ENCODE peak calls at places on chromosomes 1 and 21, in five cellular contexts. One of them, this sample, is unnamed.

GRCh38 chr1:51750218-51750617 is 128.3 kb downstream of the NRDC start:
- DNase-seq in OCI-LY7: no peak
- DNase-seq in pancreas: no peak
- DNase-seq in uterus: no peak
- DNase-seq in tibial artery: no peak
- DNase-seq in this sample: no peak

GRCh38 chr1:91596474-91596873 is 95.8 kb downstream of the CDC7 start:
- DNase-seq in OCI-LY7: no peak
- DNase-seq in pancreas: no peak
- DNase-seq in tibial artery: no peak
- DNase-seq in uterus: no peak
- DNase-seq in this sample: no peak

GRCh38 chr1:17363771-17364170 is 8.2 kb upstream of the PADI6 start:
- DNase-seq in pancreas: no peak
- DNase-seq in tibial artery: no peak
- DNase-seq in OCI-LY7: no peak
- DNase-seq in uterus: no peak
- DNase-seq in this sample: no peak

GRCh38 chr1:67723620-67724019 is 38.6 kb downstream of the GADD45A start:
- DNase-seq in uterus: no peak
- DNase-seq in OCI-LY7: no peak
- DNase-seq in pancreas: no peak
- DNase-seq in tibial artery: no peak
- DNase-seq in this sample: no peak

GRCh38 chr1:43522431-43522775 is 8.3 kb upstream of the PTPRF start:
- DNase-seq in OCI-LY7: no peak
- DNase-seq in uterus: no peak
- DNase-seq in pancreas: no peak
- DNase-seq in tibial artery: no peak
- DNase-seq in this sample: no peak

GRCh38 chr1:222592171-222592570 is 2.4 kb upstream of the TAF1A start:
- DNase-seq in OCI-LY7: no peak
- DNase-seq in uterus: no peak
- DNase-seq in pancreas: no peak
- DNase-seq in tibial artery: no peak
- DNase-seq in this sample: no peak

GRCh38 chr1:150106331-150106730 is 38.8 kb downstream of the VPS45 start:
- DNase-seq in uterus: no peak
- DNase-seq in tibial artery: no peak
- DNase-seq in pancreas: no peak
- DNase-seq in OCI-LY7: no peak
- DNase-seq in this sample: peak; percentile 66

GRCh38 chr1:227192163-227192562 is 126.1 kb downstream of the CDC42BPA start:
- DNase-seq in pancreas: peak; percentile 42
- DNase-seq in tibial artery: peak; percentile 33
- DNase-seq in uterus: peak; percentile 25
- DNase-seq in OCI-LY7: no peak
- DNase-seq in this sample: no peak

GRCh38 chr21:28445081-28445830 is 547.4 kb downstream of the LTN1 start:
- DNase-seq in tibial artery: no peak
- DNase-seq in OCI-LY7: no peak
- DNase-seq in uterus: no peak
- DNase-seq in pancreas: no peak
- DNase-seq in this sample: no peak

GRCh38 chr1:26094076-26094669 is 17.5 kb upstream of the PDIK1L start:
- DNase-seq in pancreas: peak; percentile 80
- DNase-seq in uterus: no peak
- DNase-seq in tibial artery: no peak
- DNase-seq in OCI-LY7: no peak
- DNase-seq in this sample: no peak

GRCh38 chr1:175481126-175482071 is 262.0 kb downstream of the TNR start:
- DNase-seq in tibial artery: no peak
- DNase-seq in OCI-LY7: peak; percentile 43
- DNase-seq in uterus: no peak
- DNase-seq in pancreas: no peak
- DNase-seq in this sample: no peak

GRCh38 chr21:25964926-25965325 is 205.6 kb downstream of the APP start:
- DNase-seq in OCI-LY7: no peak
- DNase-seq in uterus: no peak
- DNase-seq in tibial artery: no peak
- DNase-seq in pancreas: no peak
- DNase-seq in this sample: no peak

GRCh38 chr1:69568435-69569280 is 936 bp downstream of the LRRC7 start:
- DNase-seq in tibial artery: no peak
- DNase-seq in pancreas: no peak
- DNase-seq in uterus: no peak
- DNase-seq in OCI-LY7: no peak
- DNase-seq in this sample: no peak

GRCh38 chr21:16124397-16125130 is 394.8 kb downstream of the USP25 start:
- DNase-seq in uterus: no peak
- DNase-seq in pancreas: no peak
- DNase-seq in OCI-LY7: no peak
- DNase-seq in tibial artery: no peak
- DNase-seq in this sample: no peak

GRCh38 chr1:98388431-98388830 is 273.1 kb upstream of the SNX7 start:
- DNase-seq in pancreas: no peak
- DNase-seq in OCI-LY7: no peak
- DNase-seq in tibial artery: peak; percentile 24
- DNase-seq in uterus: no peak
- DNase-seq in this sample: no peak

GRCh38 chr1:241465673-241466072 is 53.9 kb downstream of the FH start:
- DNase-seq in uterus: no peak
- DNase-seq in pancreas: no peak
- DNase-seq in OCI-LY7: no peak
- DNase-seq in tibial artery: no peak
- DNase-seq in this sample: no peak

GRCh38 chr1:147851149-147851548 is 51.4 kb upstream of the GJA8 start:
- DNase-seq in tibial artery: no peak
- DNase-seq in OCI-LY7: no peak
- DNase-seq in uterus: no peak
- DNase-seq in pancreas: no peak
- DNase-seq in this sample: no peak

GRCh38 chr1:69846267-69846666 is 278.5 kb downstream of the LRRC7 start:
- DNase-seq in uterus: no peak
- DNase-seq in tibial artery: no peak
- DNase-seq in OCI-LY7: no peak
- DNase-seq in pancreas: no peak
- DNase-seq in this sample: no peak

GRCh38 chr1:31016868-31017267 is 48.6 kb downstream of the PUM1 start:
- DNase-seq in tibial artery: no peak
- DNase-seq in uterus: no peak
- DNase-seq in pancreas: no peak
- DNase-seq in OCI-LY7: no peak
- DNase-seq in this sample: no peak

GRCh38 chr1:221239911-221240310 is 360.7 kb downstream of the HLX start:
- DNase-seq in OCI-LY7: no peak
- DNase-seq in tibial artery: no peak
- DNase-seq in uterus: no peak
- DNase-seq in pancreas: no peak
- DNase-seq in this sample: no peak

GRCh38 chr21:40685121-40685630 is 161.8 kb downstream of the DSCAM start:
- DNase-seq in pancreas: no peak
- DNase-seq in uterus: no peak
- DNase-seq in tibial artery: no peak
- DNase-seq in OCI-LY7: no peak
- DNase-seq in this sample: no peak

GRCh38 chr1:55329091-55329490 is 113.9 kb upstream of the USP24 start:
- DNase-seq in OCI-LY7: no peak
- DNase-seq in pancreas: no peak
- DNase-seq in tibial artery: no peak
- DNase-seq in uterus: peak; percentile 37
- DNase-seq in this sample: no peak
- H3K4me3 ChIP-seq in OCI-LY7: no peak overlapping the region
- H3K4me3 ChIP-seq in pancreas: no peak overlapping the region
- H3K4me3 ChIP-seq in tibial artery: no peak overlapping the region
- H3K4me3 ChIP-seq in uterus: no peak overlapping the region
- H3K4me3 ChIP-seq in this sample: no peak overlapping the region

GRCh38 chr1:156709031-156709430 is 3.6 kb upstream of the CRABP2 start:
- DNase-seq in uterus: no peak
- DNase-seq in OCI-LY7: no peak
- DNase-seq in pancreas: no peak
- DNase-seq in tibial artery: no peak
- DNase-seq in this sample: no peak

GRCh38 chr1:156712626-156713025 is 7.2 kb upstream of the CRABP2 start:
- DNase-seq in OCI-LY7: no peak
- DNase-seq in tibial artery: no peak
- DNase-seq in pancreas: no peak
- DNase-seq in uterus: no peak
- DNase-seq in this sample: no peak

GRCh38 chr1:156709743-156710489 is 4.5 kb upstream of the CRABP2 start:
- DNase-seq in tibial artery: peak; percentile 79
- DNase-seq in OCI-LY7: no peak
- DNase-seq in pancreas: peak; percentile 61
- DNase-seq in uterus: peak; percentile 57
- DNase-seq in this sample: no peak

GRCh38 chr1:156708245-156708661 is 2.9 kb upstream of the CRABP2 start:
- DNase-seq in tibial artery: no peak
- DNase-seq in pancreas: no peak
- DNase-seq in uterus: no peak
- DNase-seq in OCI-LY7: no peak
- DNase-seq in this sample: no peak

DNA sequence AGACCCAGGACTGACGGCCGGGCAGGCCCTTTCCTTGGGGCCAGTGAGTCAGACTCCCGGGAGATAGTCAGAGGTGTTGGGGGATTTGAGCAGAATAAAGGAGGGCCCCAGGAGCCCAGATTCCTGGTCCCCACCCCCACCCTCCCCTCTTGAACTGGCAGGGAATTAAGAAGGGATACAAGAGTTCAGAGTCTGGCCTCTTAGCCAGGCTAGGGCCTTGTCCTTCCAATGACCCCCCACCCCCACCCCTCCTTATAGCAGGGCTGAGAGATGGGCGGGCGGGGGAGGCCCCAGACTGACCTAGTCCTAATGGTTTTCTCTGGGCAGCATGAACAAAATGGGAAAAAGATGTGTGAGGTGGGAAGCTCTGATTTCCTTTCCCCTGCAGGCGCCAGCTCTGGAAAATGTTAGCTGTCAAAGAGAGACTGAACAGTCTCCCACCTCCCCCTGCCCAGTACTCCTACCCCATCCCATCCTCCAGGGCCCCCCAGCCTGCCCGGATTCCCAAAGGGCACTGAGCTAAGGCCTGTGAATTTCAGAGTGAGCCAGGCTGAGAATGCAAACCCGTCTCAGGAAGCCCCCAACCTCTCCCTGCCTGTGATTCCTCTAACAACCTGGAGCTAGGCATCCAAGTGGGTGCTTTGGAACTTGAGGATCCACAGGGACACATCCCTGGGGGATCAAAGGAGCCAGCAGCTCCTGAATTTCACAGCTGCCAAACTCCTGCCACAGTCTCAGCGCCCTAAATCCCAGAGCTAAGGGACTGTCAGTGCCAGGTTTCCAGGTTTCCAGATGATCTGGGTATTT is 5.8 kb upstream of the CRABP2 start:
- DNase-seq in uterus: peak; percentile 59
- DNase-seq in OCI-LY7: no peak
- DNase-seq in pancreas: no peak
- DNase-seq in tibial artery: no peak
- DNase-seq in this sample: no peak
- H3K4me1 ChIP-seq in uterus: no peaks in the 10 kb centered on the region
- H3K4me1 ChIP-seq in OCI-LY7: peaks cover 7% of the 10 kb centered on the region
- H3K4me1 ChIP-seq in pancreas: peaks cover 4% of the 10 kb centered on the region
- H3K4me1 ChIP-seq in tibial artery: peaks cover 18% of the 10 kb centered on the region
- H3K4me1 ChIP-seq in this sample: peaks cover 6% of the 10 kb centered on the region

GRCh38 chr1:169765580-169766331 is 29.0 kb downstream of the METTL18 start:
- DNase-seq in OCI-LY7: no peak
- DNase-seq in pancreas: no peak
- DNase-seq in tibial artery: no peak
- DNase-seq in uterus: no peak
- DNase-seq in this sample: no peak
- H3K4me3 ChIP-seq in OCI-LY7: no peak overlapping the region
- H3K4me3 ChIP-seq in pancreas: no peak overlapping the region
- H3K4me3 ChIP-seq in tibial artery: no peak overlapping the region
- H3K4me3 ChIP-seq in uterus: no peak overlapping the region
- H3K4me3 ChIP-seq in this sample: no peak overlapping the region

DNA sequence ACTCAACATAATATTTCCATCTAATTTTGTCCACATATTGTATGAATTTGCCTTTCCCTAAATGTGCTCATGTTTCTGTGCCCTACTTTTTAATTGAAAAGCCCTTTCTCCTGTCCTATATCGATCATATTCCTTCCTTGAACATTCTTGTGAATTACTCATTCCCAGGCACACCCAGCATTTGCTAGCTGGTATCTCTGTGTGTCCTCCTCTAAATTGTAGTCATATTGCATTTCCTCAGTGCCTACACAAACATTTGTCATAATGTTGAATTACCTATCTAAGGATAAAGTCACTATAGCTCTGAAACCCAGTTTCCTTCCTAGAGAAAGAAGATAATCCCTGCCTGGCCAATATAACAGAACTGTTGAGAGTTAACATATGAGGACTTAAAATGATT is 39.6 kb upstream of the TBX15 start:
- DNase-seq in OCI-LY7: no peak
- DNase-seq in pancreas: no peak
- DNase-seq in uterus: no peak
- DNase-seq in tibial artery: no peak
- DNase-seq in this sample: no peak
- H3K4me1 ChIP-seq in OCI-LY7: no peaks in the 10 kb centered on the region
- H3K4me1 ChIP-seq in pancreas: no peaks in the 10 kb centered on the region
- H3K4me1 ChIP-seq in uterus: no peaks in the 10 kb centered on the region
- H3K4me1 ChIP-seq in tibial artery: no peaks in the 10 kb centered on the region
- H3K4me1 ChIP-seq in this sample: no peaks in the 10 kb centered on the region

DNA sequence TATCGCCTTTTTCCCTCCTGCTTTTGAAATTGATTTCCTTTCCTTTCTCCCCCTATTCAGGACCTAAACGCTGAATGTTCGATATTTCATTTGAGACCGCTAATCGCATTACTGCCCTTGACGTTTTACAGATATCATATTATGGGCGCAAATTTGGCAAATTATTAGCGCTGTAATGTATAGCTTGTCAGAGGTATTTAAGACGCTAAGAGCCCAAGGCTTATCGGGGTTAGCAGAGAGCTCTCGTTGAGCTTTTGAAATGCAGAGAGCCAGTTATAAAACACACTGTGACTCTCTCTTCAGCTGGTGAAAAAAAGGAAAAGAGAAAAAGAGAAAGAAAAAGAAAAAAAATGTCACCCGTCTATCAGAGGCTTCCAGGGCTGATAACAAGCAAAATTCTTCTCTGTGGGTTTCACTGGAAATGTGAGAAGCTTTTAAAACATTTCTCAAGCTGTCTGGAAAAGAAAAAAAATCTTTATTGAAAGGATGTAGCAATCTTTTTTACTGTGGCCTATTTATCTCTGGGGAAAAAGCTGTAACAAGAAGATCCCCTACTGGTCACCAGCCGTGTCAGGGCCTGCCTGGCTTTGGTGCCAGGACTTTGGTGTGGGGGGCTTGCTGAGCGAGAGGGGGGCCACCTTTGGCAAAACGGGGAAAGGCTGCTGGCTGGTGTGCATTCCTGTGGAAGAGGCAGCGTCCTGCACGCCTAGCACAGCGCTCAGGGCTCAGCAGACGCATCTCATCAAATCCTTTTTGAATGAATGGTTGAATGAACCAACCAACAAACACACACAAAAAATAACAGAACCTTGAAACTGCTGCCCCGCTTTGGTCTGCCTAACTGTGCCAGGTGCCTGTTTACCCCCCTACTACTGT is 119.8 kb downstream of the RNF220 start:
- DNase-seq in OCI-LY7: no peak
- DNase-seq in uterus: no peak
- DNase-seq in tibial artery: no peak
- DNase-seq in pancreas: no peak
- DNase-seq in this sample: no peak
- H3K4me3 ChIP-seq in OCI-LY7: no peak overlapping the region
- H3K4me3 ChIP-seq in uterus: no peak overlapping the region
- H3K4me3 ChIP-seq in tibial artery: no peak overlapping the region
- H3K4me3 ChIP-seq in pancreas: no peak overlapping the region
- H3K4me3 ChIP-seq in this sample: no peak overlapping the region

GRCh38 chr1:201283836-201284553 is 689 bp downstream of the PKP1 start:
- DNase-seq in tibial artery: no peak
- DNase-seq in pancreas: no peak
- DNase-seq in OCI-LY7: no peak
- DNase-seq in uterus: no peak
- DNase-seq in this sample: no peak
- H3K4me1 ChIP-seq in tibial artery: peaks cover 9% of the 10 kb centered on the region
- H3K4me1 ChIP-seq in pancreas: no peaks in the 10 kb centered on the region
- H3K4me1 ChIP-seq in OCI-LY7: no peaks in the 10 kb centered on the region
- H3K4me1 ChIP-seq in uterus: no peaks in the 10 kb centered on the region
- H3K4me1 ChIP-seq in this sample: no peaks in the 10 kb centered on the region

This sample was measured in naive thymus-derived CD4-positive, alpha-beta T cell.